ENCODE peak calls at places on chromosomes 12 and 14, in five cellular contexts. S, H, Q, C and B are unnamed samples.

GRCh38 chr14:92456215-92457017 is 57.2 kb upstream of the RIN3 start:
- DNase-seq in C (peak; percentile 86), Q (no peak), S (peak; percentile 71), H (peak; percentile 83), B (peak; percentile 76)

GRCh38 chr12:101552277-101552676 is 42.5 kb upstream of the MYBPC1 start:
- DNase-seq in Q (no peak), C (peak; percentile 83), H (no peak), S (no peak), B (peak; percentile 78)

GRCh38 chr14:96284430-96284829 is 28.4 kb downstream of the BDKRB1 start:
- DNase-seq in H (no peak), C (no peak), S (no peak), Q (no peak), B (no peak)

GRCh38 chr12:67434653-67435375 is 165.7 kb downstream of the CAND1 start:
- DNase-seq in H (no peak), S (peak; percentile 33), Q (no peak), C (peak; percentile 97), B (no peak)

GRCh38 chr14:67683821-67684220 is 9.4 kb upstream of the VTI1B start:
- DNase-seq in S (no peak), H (no peak), Q (no peak), C (no peak), B (no peak)

GRCh38 chr12:116427200-116427932 is 131.8 kb upstream of the MAP1LC3B2 start:
- DNase-seq in H (peak; percentile 96), C (no peak), Q (peak; percentile 60), S (no peak), B (peak; percentile 99)

GRCh38 chr12:47377414-47378221 is 297.9 kb upstream of the AMIGO2 start:
- DNase-seq in Q (no peak), C (peak; percentile 99), S (peak; percentile 63), H (no peak), B (peak; percentile 84)

GRCh38 chr12:85821759-85822158 is 14.4 kb downstream of the RASSF9 start:
- DNase-seq in S (no peak), C (peak; percentile 55), H (no peak), Q (no peak), B (no peak)

GRCh38 chr12:49535921-49536525 is 2.8 kb upstream of the KCNH3 start:
- DNase-seq in C (no peak), H (peak; percentile 14), Q (no peak), S (peak; percentile 59), B (peak; percentile 29)

GRCh38 chr14:83071888-83072501 is 1538.3 kb upstream of the SEL1L start:
- DNase-seq in Q (no peak), S (no peak), C (peak; percentile 38), H (no peak), B (no peak)

GRCh38 chr12:40262657-40263056 is 37.9 kb downstream of the LRRK2 start:
- DNase-seq in C (no peak), Q (no peak), S (no peak), H (no peak), B (no peak)

GRCh38 chr12:127803545-127803944 is 463.4 kb upstream of the TMEM132C start:
- DNase-seq in Q (peak; percentile 53), H (no peak), S (no peak), C (no peak), B (no peak)

GRCh38 chr12:2845280-2845679 is 10.4 kb upstream of the NRIP2 start:
- DNase-seq in S (no peak), H (no peak), Q (no peak), C (peak; percentile 85), B (peak; percentile 78)

GRCh38 chr12:50074936-50075807 is 10.0 kb upstream of the SMARCD1 start:
- DNase-seq in Q (no peak), C (peak; percentile 89), S (peak; percentile 87), H (peak; percentile 94), B (peak; percentile 97)

GRCh38 chr14:95614335-95614734 is 71.9 kb upstream of the TCL1B start:
- DNase-seq in S (no peak), H (no peak), C (no peak), Q (no peak), B (no peak)

GRCh38 chr12:63294327-63294632 is 143.3 kb upstream of the AVPR1A start:
- DNase-seq in S (peak; percentile 15), Q (no peak), H (no peak), C (peak; percentile 93), B (peak; percentile 78)

GRCh38 chr12:4900327-4900726 is 9.4 kb upstream of the KCNA1 start:
- DNase-seq in H (no peak), S (peak; percentile 33), Q (no peak), C (peak; percentile 9), B (no peak)

GRCh38 chr14:61113561-61113960 is 132.5 kb downstream of the SLC38A6 start:
- DNase-seq in H (no peak), Q (no peak), C (no peak), S (no peak), B (no peak)

GRCh38 chr12:24121911-24122310 is 172.4 kb upstream of the SOX5 start:
- DNase-seq in Q (no peak), C (peak; percentile 44), H (no peak), S (no peak), B (no peak)

GRCh38 chr12:123761841-123762714 is at the start of gene DNAH10:
- DNase-seq in Q (no peak), C (peak; percentile 15), S (no peak), H (peak; percentile 92), B (peak; percentile 95)

GRCh38 chr12:3339221-3339620 is 151.8 kb upstream of the PRMT8 start:
- DNase-seq in C (no peak), H (no peak), S (no peak), Q (no peak), B (no peak)